ENCODE peak calls at places on chromosomes 16 and 17, in six cellular contexts. M, Q, X, A, F and G are unnamed samples.
A peak's percentile ranks its signal among the peaks of the same experiment; 100 is the strongest.

GRCh38 chr17:82536220-82537201 is 17.0 kb downstream of the FOXK2 start:
- DNase-seq in X (no peak), M (no peak), Q (peak; percentile 48), F (no peak), A (no peak), G (no peak)

GRCh38 chr16:87826798-87827587 is 42.3 kb downstream of the SLC7A5 start:
- DNase-seq in A (no peak), X (no peak), M (peak; percentile 80), F (no peak), Q (no peak), G (no peak)

GRCh38 chr16:73433493-73434307 is 385.8 kb upstream of the ZFHX3 start:
- DNase-seq in Q (no peak), F (no peak), A (no peak), X (no peak), M (no peak), G (no peak)

GRCh38 chr16:4263504-4264436 is 9.1 kb downstream of the TFAP4 start:
- DNase-seq in X (no peak), Q (peak; percentile 96), F (peak; percentile 86), M (peak; percentile 99), A (no peak), G (no peak)

GRCh38 chr17:62860962-62861873 is 53.1 kb upstream of the MARCHF10 start:
- DNase-seq in F (no peak), A (no peak), Q (no peak), X (no peak), M (no peak), G (no peak)

GRCh38 chr16:77449208-77449607 is 14.4 kb upstream of the ADAMTS18 start:
- DNase-seq in F (no peak), Q (no peak), M (no peak), X (no peak), A (no peak), G (no peak)

GRCh38 chr16:30187971-30188561 is 4.7 kb downstream of the CORO1A start:
- DNase-seq in Q (no peak), M (peak; percentile 22), X (no peak), A (no peak), F (no peak), G (no peak)

GRCh38 chr17:11238710-11239109 is 2.3 kb upstream of the SHISA6 start:
- DNase-seq in X (no peak), A (no peak), F (no peak), M (peak; percentile 33), Q (no peak), G (no peak)

GRCh38 chr16:9176547-9177418 is 85.3 kb downstream of the HAPSTR1 start:
- DNase-seq in X (no peak), F (no peak), A (no peak), Q (no peak), M (no peak), G (no peak)

GRCh38 chr16:19104591-19104990 is 9.2 kb upstream of the ITPRIPL2 start:
- DNase-seq in Q (no peak), X (no peak), A (no peak), F (no peak), M (no peak), G (no peak)

GRCh38 chr17:60554377-60554788 is 28.3 kb upstream of the APPBP2 start:
- DNase-seq in Q (no peak), X (no peak), M (no peak), F (no peak), A (no peak), G (no peak)

GRCh38 chr17:83129676-83130075 is 50.3 kb downstream of the METRNL start:
- DNase-seq in Q (no peak), F (no peak), X (no peak), M (no peak), A (no peak), G (no peak)

GRCh38 chr16:879986-880385 is 79.5 kb upstream of the GNG13 start:
- DNase-seq in Q (no peak), A (no peak), X (no peak), M (no peak), F (no peak), G (no peak)

GRCh38 chr16:20851601-20852000 is 45.3 kb downstream of the REXO5 start:
- DNase-seq in M (no peak), X (no peak), F (no peak), Q (peak; percentile 79), A (no peak), G (no peak)

GRCh38 chr16:68194263-68194662 is 41.7 kb downstream of the ESRP2 start:
- DNase-seq in Q (no peak), A (no peak), X (no peak), M (no peak), F (no peak), G (no peak)

GRCh38 chr16:23969468-23970297 is 133.9 kb downstream of the PRKCB start:
- DNase-seq in Q (no peak), A (no peak), X (no peak), F (no peak), M (no peak), G (no peak)

GRCh38 chr16:86224629-86225028 is 285.7 kb upstream of the FOXF1 start:
- DNase-seq in M (no peak), Q (no peak), A (no peak), X (no peak), F (no peak), G (no peak)

GRCh38 chr16:30484887-30485286 is 12.3 kb downstream of the ITGAL start:
- DNase-seq in M (no peak), X (no peak), Q (no peak), A (no peak), F (no peak), G (no peak)

GRCh38 chr17:63173903-63174302 is 207.9 kb downstream of the TANC2 start:
- DNase-seq in X (no peak), F (no peak), Q (no peak), A (no peak), M (no peak), G (no peak)

GRCh38 chr16:70689035-70689969 is 3.4 kb upstream of the MTSS2 start:
- DNase-seq in Q (no peak), F (no peak), A (no peak), M (no peak), X (no peak), G (no peak)